ENCODE peak calls at places on chromosomes 1 and 21, in nine cellular contexts. K is mammary epithelial cell; T is stomach; J is prostate gland; E is CD8-positive, alpha-beta T cell; Z is psoas muscle; M is Panc1; F is heart left ventricle; Y is suprapubic skin. D is an unnamed sample. For H3K36me3, the result is how much of the 10 kb centered on the place peaks cover.

GRCh38 chr1:229249854-229250644 is 20.9 kb upstream of the RAB4A start:
- DNase-seq in K (no peak), T (no peak), J (no peak), E (no peak), Z (no peak), M (no peak), F (no peak), Y (no peak), D (no peak)

GRCh38 chr1:36471830-36472641 is 7.9 kb upstream of the MRPS15 start:
- DNase-seq in K (no peak), T (no peak), J (no peak), E (no peak), Z (no peak), M (no peak), F (no peak), Y (no peak), D (no peak)

GRCh38 chr21:36044056-36044455 is 16.3 kb downstream of the SETD4 start:
- DNase-seq in K (peak), T (no peak), J (peak), E (no peak), Z (no peak), M (no peak), F (no peak), Y (no peak), D (no peak)

GRCh38 chr1:222634180-222635013 is 16.5 kb downstream of the MIA3 start:
- DNase-seq in K (peak), T (peak), J (peak), E (peak), Z (no peak), M (peak), F (peak), Y (no peak), D (no peak)

GRCh38 chr1:12031039-12031980 is 12.0 kb downstream of the MIIP start:
- DNase-seq in K (peak), T (peak), J (no peak), E (no peak), Z (peak), M (no peak), F (no peak), Y (no peak), D (no peak)

GRCh38 chr1:20166047-20166446 is 19.8 kb upstream of the UBXN10 start:
- DNase-seq in K (peak), T (no peak), J (peak), E (no peak), Z (no peak), M (no peak), F (no peak), Y (no peak), D (no peak)

GRCh38 chr1:55326496-55326895 is 111.3 kb upstream of the USP24 start:
- DNase-seq in K (no peak), T (no peak), J (no peak), E (no peak), Z (no peak), M (no peak), F (no peak), Y (no peak), D (no peak)

GRCh38 chr1:226697151-226697575 is 41.9 kb downstream of the ITPKB start:
- DNase-seq in K (peak), T (no peak), J (no peak), E (no peak), Z (no peak), M (no peak), F (no peak), Y (no peak), D (peak)

GRCh38 chr1:99818063-99818699 is 32.0 kb upstream of the AGL start:
- DNase-seq in K (no peak), T (no peak), J (no peak), E (no peak), Z (no peak), M (no peak), F (no peak), Y (no peak), D (no peak)

GRCh38 chr1:66394603-66395002 is 139.3 kb upstream of the SGIP1 start:
- DNase-seq in K (no peak), T (no peak), J (no peak), E (no peak), Z (no peak), M (no peak), F (no peak), Y (no peak), D (no peak)

GRCh38 chr1:100502052-100502792 is 35.7 kb upstream of the GPR88 start:
- DNase-seq in K (peak), T (no peak), J (no peak), E (no peak), Z (no peak), M (no peak), F (no peak), Y (no peak), D (no peak)

GRCh38 chr1:152111515-152111968 is 3.7 kb downstream of the TCHH start:
- DNase-seq in K (peak), T (no peak), J (no peak), E (no peak), Z (no peak), M (no peak), F (no peak), Y (no peak), D (peak)
- H3K4me3 ChIP-seq in K (peak), T (peak), J (peak), E (peak), Z (peak), M (peak), F (peak), Y (peak), D (peak)

GRCh38 chr1:10788592-10789006 is 7.8 kb downstream of the CASZ1 start:
- DNase-seq in K (no peak), T (peak), J (peak), E (no peak), Z (peak), M (no peak), F (peak), Y (no peak), D (no peak)
- TF ChIP-seq CTCF in K (peak), T (no peak), J (no peak), E (no peak), Z (peak), M (peak), F (peak), Y (no peak), D (no peak)

DNA sequence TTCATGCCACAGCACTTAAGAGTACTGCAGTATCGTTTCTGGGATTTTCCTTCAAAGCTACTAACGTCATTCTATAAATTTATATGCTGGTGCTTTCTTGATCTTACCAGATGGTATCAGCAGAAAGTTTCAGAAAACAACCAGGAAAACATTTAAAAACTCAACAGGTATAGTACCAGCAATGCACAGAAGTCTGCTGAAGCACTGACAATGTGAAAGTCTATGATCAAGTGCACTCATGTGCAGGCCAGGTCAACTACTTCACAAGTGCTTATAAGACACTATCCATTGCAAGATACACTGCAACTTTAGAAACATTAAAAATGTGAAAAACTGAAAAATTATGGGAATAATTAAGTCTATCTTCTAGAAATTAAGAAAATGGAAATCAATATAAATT is 34.7 kb downstream of the LYST start:
- DNase-seq in K (no peak), T (no peak), J (no peak), E (no peak), Z (no peak), M (no peak), F (no peak), Y (no peak), D (no peak)
- H3K36me3 ChIP-seq in K (under half), T (under half), J (under half), E (under half), Z (under half), M (under half), F (under half), Y (under half), D (under half)

GRCh38 chr21:34536311-34536710 is 24.3 kb upstream of the KCNE1 start:
- DNase-seq in K (no peak), T (no peak), J (no peak), E (no peak), Z (no peak), M (no peak), F (no peak), Y (no peak), D (no peak)
- H3K4me3 ChIP-seq in K (no peak), T (no peak), J (no peak), E (no peak), Z (no peak), M (no peak), F (no peak), Y (no peak), D (no peak)

D was measured in GM06990.